ENCODE peak calls at places on chromosomes 12 and 14, in eight cellular contexts. J is ascending aorta, H is cardiac fibroblast, I is endodermal cell, Q is hepatocyte, G is RWPE1, D is WTC11, V is left lung. A is an unnamed sample.

GRCh38 chr12:49403887-49404517 is 36.7 kb downstream of the SPATS2 start:
- DNase-seq in J (no peak), H (no peak), I (no peak), Q (no peak), G (no peak), D (no peak), V (no peak), A (no peak)

GRCh38 chr14:52551696-52552062 is 626 bp downstream of the TXNDC16 start:
- DNase-seq in J (no peak), H (peak; percentile 59), I (no peak), Q (peak; percentile 30), G (peak; percentile 20), D (no peak), V (no peak), A (peak; percentile 10)

GRCh38 chr14:74417611-74418010 is 8.4 kb downstream of the SYNDIG1L start:
- DNase-seq in J (no peak), H (no peak), I (no peak), Q (no peak), G (no peak), D (no peak), V (no peak), A (no peak)

GRCh38 chr12:20483776-20484175 is 115.4 kb downstream of the PDE3A start:
- DNase-seq in J (no peak), H (peak; percentile 69), I (no peak), Q (no peak), G (no peak), D (no peak), V (no peak), A (no peak)

GRCh38 chr14:29788093-29788492 is 139.6 kb downstream of the PRKD1 start:
- DNase-seq in J (no peak), H (no peak), I (no peak), Q (no peak), G (no peak), D (no peak), V (no peak), A (no peak)

GRCh38 chr12:11861155-11861863 is 209.4 kb upstream of the BCL2L14 start:
- DNase-seq in J (no peak), H (no peak), I (peak; percentile 84), Q (no peak), G (no peak), D (no peak), V (no peak), A (no peak)

GRCh38 chr14:79659995-79660975 is 551.0 kb downstream of the DIO2 start:
- DNase-seq in J (no peak), H (no peak), I (peak; percentile 42), Q (no peak), G (no peak), D (no peak), V (no peak), A (no peak)

GRCh38 chr12:115240251-115240650 is 556.3 kb upstream of the TBX3 start:
- DNase-seq in J (no peak), H (no peak), I (no peak), Q (no peak), G (no peak), D (no peak), V (no peak), A (no peak)

GRCh38 chr12:46342562-46343033 is 30.0 kb downstream of the SLC38A2 start:
- DNase-seq in J (no peak), H (peak; percentile 57), I (peak; percentile 83), Q (peak; percentile 43), G (no peak), D (peak; percentile 35), V (no peak), A (no peak)

GRCh38 chr14:86815341-86815740 is 1177.6 kb downstream of the GALC start:
- DNase-seq in J (no peak), H (no peak), I (no peak), Q (no peak), G (no peak), D (no peak), V (no peak), A (no peak)

GRCh38 chr14:65259000-65259399 is 153.5 kb upstream of the FUT8 start:
- DNase-seq in J (no peak), H (no peak), I (no peak), Q (no peak), G (no peak), D (no peak), V (no peak), A (no peak)

GRCh38 chr14:85978851-85979250 is 448.9 kb downstream of the FLRT2 start:
- DNase-seq in J (no peak), H (no peak), I (no peak), Q (no peak), G (no peak), D (no peak), V (no peak), A (no peak)

GRCh38 chr12:2017724-2018337 is 13.6 kb upstream of the DCP1B start:
- DNase-seq in J (no peak), H (no peak), I (no peak), Q (no peak), G (no peak), D (no peak), V (no peak), A (no peak)

GRCh38 chr12:48668996-48669395 is 13.0 kb downstream of the KANSL2 start:
- DNase-seq in J (no peak), H (no peak), I (no peak), Q (no peak), G (no peak), D (no peak), V (no peak), A (no peak)

GRCh38 chr14:105328678-105329390 is 14.3 kb downstream of the PACS2 start:
- DNase-seq in J (no peak), H (no peak), I (peak; percentile 39), Q (no peak), G (no peak), D (no peak), V (no peak), A (no peak)

GRCh38 chr12:103986823-103987222 is 21.2 kb downstream of the TDG start:
- DNase-seq in J (no peak), H (no peak), I (no peak), Q (no peak), G (no peak), D (no peak), V (no peak), A (no peak)

GRCh38 chr14:58288106-58288792 is 10.1 kb upstream of the ARID4A start:
- DNase-seq in J (no peak), H (no peak), I (no peak), Q (no peak), G (no peak), D (no peak), V (no peak), A (no peak)

GRCh38 chr12:2242816-2243215 is 190.0 kb downstream of the CACNA1C start:
- DNase-seq in J (no peak), H (no peak), I (no peak), Q (no peak), G (no peak), D (no peak), V (no peak), A (no peak)

GRCh38 chr14:45287609-45288008 is 34.6 kb upstream of the MIS18BP1 start:
- DNase-seq in J (no peak), H (no peak), I (no peak), Q (no peak), G (no peak), D (no peak), V (no peak), A (no peak)

GRCh38 chr14:93239869-93240677 is 33.0 kb downstream of the UBR7 start:
- DNase-seq in J (no peak), H (peak; percentile 30), I (no peak), Q (no peak), G (peak; percentile 83), D (no peak), V (no peak), A (no peak)

DNA sequence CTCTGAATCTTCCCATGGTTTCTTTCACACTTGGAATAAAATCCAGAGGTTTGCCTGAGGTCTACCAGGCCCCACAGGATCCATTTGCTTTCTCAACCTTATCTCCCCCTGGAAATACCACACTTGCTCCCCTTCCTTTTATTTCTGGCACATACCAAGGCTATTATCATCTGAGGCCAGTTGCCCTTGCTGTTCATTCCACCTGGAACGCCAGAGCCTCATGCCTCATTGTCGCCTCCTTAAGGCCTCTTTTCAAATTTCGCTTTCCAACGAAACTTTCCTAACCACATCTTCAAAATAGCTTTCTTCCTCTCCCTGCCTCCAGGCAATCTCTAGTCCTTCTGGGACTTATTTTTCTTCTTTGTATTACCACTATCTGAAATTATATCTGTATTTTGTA is 11.2 kb upstream of the LRIG3 start:
- DNase-seq in J (no peak), H (no peak), I (peak; percentile 62), Q (no peak), G (no peak), D (no peak), V (no peak), A (no peak)
- TF ChIP-seq CTCF in J (no peak), H (peak; percentile 15), I (peak; percentile 69), Q (no peak), G (no peak), D (peak; percentile 18), V (no peak), A (no peak)

DNA sequence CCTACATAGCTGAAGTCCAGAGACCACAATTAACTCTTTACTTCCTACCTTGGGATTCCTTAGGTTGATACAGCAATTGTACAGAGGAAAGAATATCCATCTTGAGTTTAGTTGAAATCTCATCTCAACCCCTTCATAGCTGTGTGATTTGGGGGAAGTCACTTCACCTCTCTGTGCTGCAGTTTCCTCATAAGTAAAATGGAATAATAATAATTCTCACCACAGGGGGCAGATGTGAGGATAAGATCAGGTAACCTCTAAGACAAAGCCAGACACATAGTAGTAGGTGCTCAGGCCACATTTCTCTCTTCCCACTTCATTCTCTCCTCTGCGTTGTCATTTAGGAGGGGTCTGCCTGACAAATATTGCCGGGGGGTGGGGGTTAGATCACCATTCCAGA is 6.7 kb downstream of the FOXN4 start:
- DNase-seq in J (no peak), H (no peak), I (no peak), Q (peak; percentile 31), G (peak; percentile 28), D (no peak), V (no peak), A (no peak)
- TF ChIP-seq CTCF in J (no peak), H (no peak), I (no peak), Q (no peak), G (no peak), D (no peak), V (no peak), A (no peak)

DNA sequence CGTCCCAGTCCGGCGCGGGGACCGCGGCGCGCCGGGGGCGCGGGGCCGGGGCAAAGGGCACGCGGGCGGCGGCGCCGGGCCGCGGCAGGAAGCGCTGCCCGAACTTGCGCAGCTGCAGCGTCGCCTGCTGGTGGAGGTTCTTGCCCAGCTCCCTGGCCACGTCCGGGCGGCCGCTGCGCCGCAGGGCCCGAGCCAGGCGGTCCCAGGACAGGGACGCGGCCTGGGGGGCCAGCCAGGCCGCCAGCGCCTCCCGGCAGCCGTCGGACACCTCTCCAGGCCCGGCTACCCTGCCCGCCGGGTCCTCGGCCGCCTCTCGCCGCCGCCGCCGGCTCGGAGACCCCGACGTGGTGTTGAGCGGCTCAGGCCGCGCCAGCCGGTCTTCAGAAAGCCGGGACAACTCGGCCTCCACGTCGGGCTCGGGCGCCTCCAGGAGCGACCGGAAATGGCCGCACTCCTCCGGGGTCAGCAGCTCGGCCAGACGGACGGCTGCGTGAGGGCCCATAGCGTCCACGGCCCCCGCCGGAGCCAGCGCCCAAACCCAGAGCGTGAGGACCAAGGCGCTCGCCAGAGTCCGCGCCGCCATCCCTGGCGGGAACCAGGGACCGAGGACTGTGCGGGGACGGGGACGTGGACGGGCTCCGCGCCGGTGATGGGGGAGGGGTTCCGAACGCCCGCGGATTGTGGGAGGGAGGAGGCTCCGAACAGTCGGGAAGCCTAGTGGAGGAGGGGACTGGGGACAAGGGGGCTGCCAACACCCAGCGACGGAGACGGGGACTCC is 34.0 kb downstream of the FIGNL2 start:
- DNase-seq in J (no peak), H (peak; percentile 79), I (peak; percentile 95), Q (peak; percentile 90), G (peak; percentile 56), D (peak; percentile 76), V (peak; percentile 84), A (peak; percentile 74)
- TF ChIP-seq CTCF in J (no peak), H (peak; percentile 50), I (peak; percentile 81), Q (peak; percentile 56), G (peak; percentile 66), D (peak; percentile 15), V (peak; percentile 65), A (peak; percentile 54)

GRCh38 chr12:3342051-3342450 is 149.0 kb upstream of the PRMT8 start:
- DNase-seq in J (no peak), H (peak; percentile 43), I (peak; percentile 89), Q (peak; percentile 81), G (no peak), D (peak; percentile 61), V (no peak), A (no peak)
- TF ChIP-seq CTCF in J (no peak), H (peak; percentile 57), I (peak; percentile 93), Q (peak; percentile 65), G (no peak), D (no peak), V (peak; percentile 21), A (no peak)